ENCODE peak calls at places on chromosomes 2 and 18, in four cellular contexts. K is cardiac muscle cell; D is activated effector memory CD4-positive, alpha-beta T cell treated with anti-CD3 and anti-CD28 coated beads, Interleukin-2, amount 50 U/mL, for 16 hours; O is CD8-positive, alpha-beta T cell. P is an unnamed sample.

GRCh38 chr18:63292844-63293683 is 26.5 kb downstream of the BCL2 start:
- DNase-seq in K (no peak), O (no peak), D (peak), P (no peak)

GRCh38 chr2:190635781-190636180 is 13.1 kb upstream of the NAB1 start:
- DNase-seq in O (no peak), K (no peak), D (no peak), P (no peak)

GRCh38 chr18:27748336-27748735 is 428.6 kb downstream of the CDH2 start:
- DNase-seq in K (no peak), O (no peak), D (no peak), P (no peak)

GRCh38 chr2:140880573-140880972 is 1250.2 kb downstream of the LRP1B start:
- DNase-seq in K (no peak), O (no peak), D (no peak), P (no peak)

GRCh38 chr2:216445489-216445888 is 33.2 kb downstream of the SMARCAL1 start:
- DNase-seq in K (no peak), D (no peak), O (no peak), P (no peak)

GRCh38 chr2:207231962-207232361 is 66.2 kb upstream of the KLF7 start:
- DNase-seq in D (no peak), O (no peak), K (no peak), P (no peak)

GRCh38 chr2:239257511-239257937 is 143.3 kb downstream of the HDAC4 start:
- DNase-seq in O (no peak), K (no peak), D (no peak), P (no peak)

GRCh38 chr2:3628800-3629199 is 29.2 kb upstream of the ALLC start:
- DNase-seq in O (no peak), K (peak), D (peak), P (no peak)

GRCh38 chr2:26268184-26268583 is 23.4 kb downstream of the HADHB start:
- DNase-seq in O (no peak), D (no peak), K (peak), P (no peak)

GRCh38 chr2:216315817-216316603 is 56.3 kb downstream of the MARCHF4 start:
- DNase-seq in O (no peak), D (no peak), K (peak), P (no peak)

GRCh38 chr2:18829976-18830375 is 240.6 kb upstream of the NT5C1B start:
- DNase-seq in D (no peak), K (no peak), O (no peak), P (no peak)

GRCh38 chr2:202909394-202910192 is 1.9 kb downstream of the WDR12 start:
- DNase-seq in D (no peak), K (no peak), O (no peak), P (no peak)

GRCh38 chr18:11040823-11041712 is 108.3 kb downstream of the PIEZO2 start:
- DNase-seq in D (no peak), O (no peak), K (peak), P (no peak)

GRCh38 chr2:190458352-190459107 is 50.4 kb downstream of the MFSD6 start:
- DNase-seq in D (no peak), O (no peak), K (no peak), P (no peak)

GRCh38 chr18:53148056-53148574 is 808.1 kb downstream of the DCC start:
- DNase-seq in D (no peak), K (no peak), O (no peak), P (no peak)

GRCh38 chr2:187138240-187138639 is 289.3 kb upstream of the ZSWIM2 start:
- DNase-seq in K (peak), D (no peak), O (no peak), P (no peak)

GRCh38 chr2:158777077-158777476 is 18.0 kb upstream of the DAPL1 start:
- DNase-seq in D (no peak), K (no peak), O (no peak), P (no peak)

GRCh38 chr18:75218524-75218923 is 7.9 kb downstream of the TSHZ1 start:
- DNase-seq in K (no peak), O (no peak), D (no peak), P (no peak)

GRCh38 chr2:48695991-48696390 is 59.5 kb downstream of the LHCGR start:
- DNase-seq in D (no peak), K (no peak), O (no peak), P (no peak)

GRCh38 chr18:63315879-63316278 is 3.7 kb downstream of the BCL2 start:
- DNase-seq in D (no peak), K (no peak), O (no peak), P (no peak)

GRCh38 chr2:220708366-220708765 is 863.7 kb downstream of the EPHA4 start:
- DNase-seq in D (no peak), O (no peak), K (no peak), P (no peak)

GRCh38 chr2:220315098-220315785 is 687.8 kb downstream of the SLC4A3 start:
- DNase-seq in D (no peak), K (no peak), O (no peak), P (no peak)

GRCh38 chr2:61262699-61263098 is 100.7 kb downstream of the C2orf74 start:
- DNase-seq in O (no peak), K (no peak), D (no peak), P (no peak)

GRCh38 chr2:212330263-212330662 is 208.3 kb downstream of the ERBB4 start:
- DNase-seq in D (no peak), K (no peak), O (no peak), P (no peak)

GRCh38 chr2:239911630-239912071 is 113.5 kb downstream of the NDUFA10 start:
- DNase-seq in O (no peak), D (no peak), K (no peak), P (no peak)

GRCh38 chr2:238916875-238917590 is 69.1 kb downstream of the TWIST2 start:
- DNase-seq in O (no peak), D (peak), K (no peak), P (no peak)

GRCh38 chr18:31386683-31387082 is 10.1 kb downstream of the DSG4 start:
- DNase-seq in O (no peak), K (no peak), D (no peak), P (no peak)

GRCh38 chr18:23386317-23386716 is 66.8 kb upstream of the RIOK3 start:
- DNase-seq in D (no peak), O (no peak), K (no peak), P (no peak)

GRCh38 chr2:110104025-110104771 is 11.4 kb downstream of the MALL start:
- DNase-seq in K (no peak), D (no peak), O (no peak), P (no peak)

GRCh38 chr2:205270689-205271088 is 411.6 kb upstream of the NRP2 start:
- DNase-seq in O (no peak), K (peak), D (no peak), P (no peak)

GRCh38 chr18:59059140-59059539 is 80.5 kb upstream of the SEC11C start:
- DNase-seq in K (no peak), O (no peak), D (no peak), P (no peak)

GRCh38 chr2:27798948-27799645 is 27.6 kb downstream of the MRPL33 start:
- DNase-seq in K (peak), D (no peak), O (no peak), P (no peak)

GRCh38 chr2:235951980-235952379 is 216.2 kb downstream of the GBX2 start:
- DNase-seq in D (no peak), O (peak), K (no peak), P (no peak)

GRCh38 chr2:222319576-222320440 is 21.0 kb upstream of the PAX3 start:
- DNase-seq in K (peak), O (no peak), D (peak), P (no peak)

P was measured in natural killer cell.